ENCODE peak calls at places on chromosome 6, in eight cellular contexts. S is ovary, D is heart right ventricle, H is GM06990, T is brain microvascular endothelial cell, E is HL-60, I is heart left ventricle, M is colonic mucosa. Z is an unnamed sample.

GRCh38 chr6:158575550-158575949 is 15.7 kb downstream of the TMEM181 start:
- DNase-seq in H (no peak), M (no peak), S (no peak), D (no peak), T (no peak), I (no peak), E (no peak), Z (no peak)

GRCh38 chr6:17831135-17831534 is 124.4 kb upstream of the NUP153 start:
- DNase-seq in H (no peak), S (no peak), I (no peak), M (no peak), E (no peak), T (peak), D (no peak), Z (no peak)

GRCh38 chr6:112909781-112910180 is 562.7 kb downstream of the RFPL4B start:
- DNase-seq in D (no peak), M (no peak), I (no peak), T (no peak), E (no peak), S (no peak), H (no peak), Z (no peak)

GRCh38 chr6:108419934-108420609 is 125.2 kb downstream of the AFG1L start:
- DNase-seq in M (no peak), H (no peak), T (no peak), D (no peak), E (no peak), I (no peak), S (no peak), Z (no peak)

GRCh38 chr6:134502614-134503541 is 185.0 kb upstream of the SGK1 start:
- DNase-seq in E (no peak), M (peak), I (no peak), D (no peak), S (no peak), T (no peak), H (no peak), Z (no peak)

GRCh38 chr6:13814938-13815575 is 700 bp upstream of the MCUR1 start:
- DNase-seq in H (no peak), D (no peak), I (no peak), M (no peak), T (no peak), S (no peak), E (peak), Z (no peak)

GRCh38 chr6:12436683-12437082 is 146.5 kb downstream of the EDN1 start:
- DNase-seq in T (no peak), S (no peak), E (no peak), H (no peak), D (no peak), I (no peak), M (peak), Z (no peak)

GRCh38 chr6:106804238-106805016 is 170.1 kb downstream of the CD24 start:
- DNase-seq in D (no peak), H (no peak), T (no peak), E (no peak), M (no peak), S (no peak), I (no peak), Z (no peak)

GRCh38 chr6:148671085-148671484 is 75.7 kb upstream of the UST start:
- DNase-seq in E (no peak), T (no peak), S (no peak), M (no peak), H (no peak), D (no peak), I (no peak), Z (no peak)

GRCh38 chr6:101761124-101761601 is 367.7 kb downstream of the GRIK2 start:
- DNase-seq in E (peak), M (no peak), I (no peak), H (no peak), T (peak), D (no peak), S (no peak), Z (no peak)

GRCh38 chr6:119308048-119308570 is 41.5 kb downstream of the MAN1A1 start:
- DNase-seq in D (no peak), M (no peak), I (no peak), T (peak), H (no peak), E (peak), S (no peak), Z (peak)

GRCh38 chr6:41638801-41639555 is 710 bp downstream of the MDFI start:
- DNase-seq in T (peak), D (no peak), I (no peak), H (no peak), S (peak), M (no peak), E (no peak), Z (no peak)

GRCh38 chr6:166436195-166437139 is 53.7 kb upstream of the MPC1 start:
- DNase-seq in I (no peak), D (no peak), T (no peak), S (no peak), M (no peak), H (no peak), E (no peak), Z (no peak)

GRCh38 chr6:86511962-86512361 is 425.4 kb upstream of the HTR1E start:
- DNase-seq in E (no peak), S (no peak), M (no peak), I (no peak), H (no peak), T (no peak), D (no peak), Z (no peak)

GRCh38 chr6:115891704-115892225 is 168.9 kb downstream of the FRK start:
- DNase-seq in M (no peak), D (no peak), I (no peak), S (no peak), E (no peak), H (no peak), T (no peak), Z (no peak)

GRCh38 chr6:35722121-35722761 is 14.6 kb upstream of the ARMC12 start:
- DNase-seq in S (peak), E (no peak), H (no peak), D (peak), T (no peak), M (peak), I (peak), Z (no peak)

GRCh38 chr6:156657311-156657710 is 119.9 kb upstream of the ARID1B start:
- DNase-seq in H (no peak), S (no peak), E (no peak), T (no peak), I (peak), D (peak), M (no peak), Z (peak)

GRCh38 chr6:40349092-40349491 is 238.1 kb downstream of the LRFN2 start:
- DNase-seq in E (no peak), H (no peak), T (no peak), D (no peak), M (no peak), S (peak), I (no peak), Z (no peak)

GRCh38 chr6:110933913-110934312 is 24.6 kb upstream of the GTF3C6 start:
- DNase-seq in I (no peak), H (no peak), D (no peak), M (no peak), T (no peak), S (no peak), E (no peak), Z (peak)
- TF ChIP-seq CTCF in I (no peak), H (no peak), D (no peak), M (no peak), T (no peak), S (no peak), E (no peak), Z (no peak)

GRCh38 chr6:53235508-53235907 is 86.9 kb upstream of the GCM1 start:
- DNase-seq in M (no peak), H (no peak), I (no peak), E (no peak), D (no peak), S (no peak), T (no peak), Z (no peak)
- H3K4me3 ChIP-seq in M (no peak), H (no peak), I (no peak), E (no peak), D (no peak), S (no peak), T (no peak), Z (no peak)

GRCh38 chr6:52543729-52544324 is 33.0 kb downstream of the TRAM2 start:
- DNase-seq in T (peak), I (peak), M (no peak), S (no peak), E (no peak), D (peak), H (no peak), Z (no peak)

GRCh38 chr6:52541135-52541534 is 35.7 kb downstream of the TRAM2 start:
- DNase-seq in E (no peak), D (no peak), T (no peak), M (no peak), H (no peak), S (no peak), I (no peak), Z (no peak)

GRCh38 chr6:52545050-52545843 is 31.6 kb downstream of the TRAM2 start:
- DNase-seq in M (no peak), T (no peak), E (no peak), I (no peak), D (no peak), S (no peak), H (no peak), Z (no peak)

GRCh38 chr6:52544325-52545022 is 32.4 kb downstream of the TRAM2 start:
- DNase-seq in D (no peak), M (no peak), H (no peak), E (no peak), T (no peak), S (no peak), I (no peak), Z (no peak)

DNA sequence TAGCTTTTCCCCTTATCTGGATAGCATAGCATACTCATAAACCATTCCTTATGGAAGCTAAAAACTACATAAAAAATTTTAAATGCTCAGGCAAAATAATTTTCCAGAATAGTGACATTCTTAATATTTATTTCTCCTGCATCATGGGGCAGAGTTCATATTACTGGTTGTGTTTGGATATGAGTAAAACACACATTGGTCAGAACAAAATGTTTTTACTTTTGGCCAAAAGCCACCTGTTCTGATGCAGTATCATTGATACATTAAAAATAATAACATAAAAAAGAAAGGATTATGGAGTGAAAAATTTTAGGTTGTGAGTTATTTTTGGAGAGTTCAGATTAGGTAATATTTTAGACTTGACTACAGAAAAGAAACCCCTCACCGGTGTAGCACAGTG is 33.6 kb downstream of the TRAM2 start:
- DNase-seq in I (no peak), D (no peak), H (no peak), T (no peak), E (no peak), S (no peak), M (no peak), Z (no peak)
- TF ChIP-seq CTCF in I (no peak), D (no peak), H (no peak), T (no peak), E (no peak), S (no peak), M (no peak), Z (no peak)

GRCh38 chr6:27148404-27148795 is 99.1 kb upstream of the PRSS16 start:
- DNase-seq in H (no peak), E (no peak), S (no peak), T (no peak), D (no peak), I (no peak), M (no peak), Z (no peak)
- H3K4me3 ChIP-seq in H (no peak), E (no peak), S (no peak), T (no peak), D (no peak), I (no peak), M (no peak), Z (no peak)

GRCh38 chr6:126628125-126628524 is 288.2 kb downstream of the CENPW start:
- DNase-seq in H (no peak), M (no peak), S (no peak), I (no peak), T (no peak), E (no peak), D (no peak), Z (no peak)
- TF ChIP-seq CTCF in H (peak), M (no peak), S (no peak), I (no peak), T (peak), E (no peak), D (no peak), Z (peak)

GRCh38 chr6:22880686-22881433 is 311.5 kb downstream of the HDGFL1 start:
- DNase-seq in I (no peak), S (no peak), H (no peak), M (no peak), T (peak), D (no peak), E (no peak), Z (peak)

GRCh38 chr6:22875845-22876244 is 306.5 kb downstream of the HDGFL1 start:
- DNase-seq in M (no peak), E (no peak), S (no peak), D (no peak), H (no peak), I (no peak), T (no peak), Z (no peak)

GRCh38 chr6:22882581-22882980 is 313.2 kb downstream of the HDGFL1 start:
- DNase-seq in E (no peak), T (no peak), I (no peak), D (no peak), M (no peak), S (no peak), H (no peak), Z (no peak)

GRCh38 chr6:22878706-22879105 is 309.3 kb downstream of the HDGFL1 start:
- DNase-seq in S (no peak), I (no peak), E (no peak), H (no peak), M (no peak), D (no peak), T (no peak), Z (no peak)

GRCh38 chr6:22877946-22878705 is 308.8 kb downstream of the HDGFL1 start:
- DNase-seq in I (no peak), T (peak), H (no peak), D (no peak), S (no peak), E (no peak), M (no peak), Z (peak)
- H3K4me3 ChIP-seq in I (no peak), T (no peak), H (no peak), D (no peak), S (no peak), E (no peak), M (no peak), Z (no peak)

DNA sequence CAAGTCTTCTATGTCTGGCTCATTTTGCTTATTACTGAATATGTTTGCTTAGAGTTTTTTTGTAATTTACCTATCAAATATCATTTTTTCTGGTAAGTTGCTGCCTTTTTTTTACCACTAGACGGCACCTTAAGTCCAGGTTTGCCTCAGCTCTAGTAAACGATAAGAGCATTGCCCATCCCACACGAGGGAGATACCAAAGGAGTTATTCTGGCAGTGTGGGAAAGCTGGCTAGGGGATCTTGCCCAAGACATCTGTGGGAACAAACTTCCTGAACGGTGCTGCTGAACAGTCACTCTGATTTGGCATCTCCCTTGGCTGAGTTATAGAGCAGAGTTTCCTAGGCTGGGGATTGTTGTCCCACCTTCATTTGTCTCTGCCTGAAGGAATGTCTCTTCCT is 306.4 kb downstream of the COL12A1 start:
- DNase-seq in S (no peak), H (no peak), I (no peak), D (no peak), E (no peak), M (no peak), T (peak), Z (no peak)
- TF ChIP-seq CTCF in S (no peak), H (peak), I (no peak), D (no peak), E (no peak), M (no peak), T (peak), Z (no peak)

GRCh38 chr6:30345852-30346251 is 896 bp downstream of the RPP21 start:
- DNase-seq in T (no peak), M (no peak), S (no peak), D (no peak), E (no peak), H (no peak), I (no peak), Z (no peak)
- H3K4me3 ChIP-seq in T (peak), M (peak), S (peak), D (peak), E (peak), H (peak), I (peak), Z (peak)

Z was measured in retinal pigment epithelial cell.